ENCODE peak calls at places on chromosomes 12 and 14, in eight cellular contexts. G, Y, T, E, F, O, H and L are unnamed samples.

GRCh38 chr14:21852061-21852664 is 178.5 kb upstream of the OR4E1 start:
- DNase-seq in O (peak; percentile 41), H (no peak), G (no peak), Y (peak; percentile 31), F (peak; percentile 66), T (peak; percentile 76), E (peak; percentile 71), L (peak; percentile 54)

GRCh38 chr14:96616168-96616681 is 114.0 kb downstream of the PAPOLA start:
- DNase-seq in Y (no peak), T (peak; percentile 44), O (peak; percentile 44), H (no peak), E (no peak), F (no peak), G (no peak), L (no peak)

GRCh38 chr12:48631071-48631470 is 51.0 kb downstream of the KANSL2 start:
- DNase-seq in Y (no peak), H (no peak), T (peak; percentile 61), F (no peak), E (no peak), G (no peak), O (no peak), L (no peak)

GRCh38 chr12:47901285-47902093 is 3.3 kb downstream of the VDR start:
- DNase-seq in T (no peak), H (no peak), E (no peak), O (peak; percentile 87), F (no peak), G (no peak), Y (no peak), L (no peak)

GRCh38 chr12:16165506-16165905 is 112.0 kb downstream of the SLC15A5 start:
- DNase-seq in H (peak; percentile 36), E (peak; percentile 55), G (no peak), Y (no peak), T (peak; percentile 67), O (peak; percentile 50), F (peak; percentile 70), L (peak; percentile 33)

GRCh38 chr12:70268972-70269371 is 25.7 kb downstream of the CNOT2 start:
- DNase-seq in T (no peak), Y (no peak), G (no peak), O (no peak), E (no peak), F (no peak), H (no peak), L (no peak)

GRCh38 chr14:74945852-74946658 is 9.3 kb downstream of the PGF start:
- DNase-seq in Y (peak; percentile 80), G (peak; percentile 75), H (peak; percentile 39), E (peak; percentile 82), T (peak; percentile 86), F (peak; percentile 84), O (peak; percentile 75), L (peak; percentile 68)

GRCh38 chr12:105705765-105706164 is 375.3 kb downstream of the C12orf75 start:
- DNase-seq in H (peak; percentile 67), F (peak; percentile 73), Y (no peak), G (peak; percentile 32), E (peak; percentile 73), O (peak; percentile 27), T (peak; percentile 68), L (peak; percentile 54)

GRCh38 chr12:12070674-12071661 is at the start of gene BCL2L14:
- DNase-seq in O (peak; percentile 95), T (no peak), E (no peak), F (peak; percentile 52), H (peak; percentile 12), G (no peak), Y (no peak), L (no peak)

GRCh38 chr12:52522346-52523011 is 2.3 kb upstream of the KRT5 start:
- DNase-seq in H (peak; percentile 42), F (no peak), E (no peak), G (no peak), O (no peak), Y (peak; percentile 64), T (no peak), L (no peak)

GRCh38 chr12:96886998-96887677 is 19.9 kb upstream of the NEDD1 start:
- DNase-seq in H (peak; percentile 90), O (no peak), T (no peak), Y (no peak), F (peak; percentile 43), G (no peak), E (peak; percentile 31), L (no peak)

DNA sequence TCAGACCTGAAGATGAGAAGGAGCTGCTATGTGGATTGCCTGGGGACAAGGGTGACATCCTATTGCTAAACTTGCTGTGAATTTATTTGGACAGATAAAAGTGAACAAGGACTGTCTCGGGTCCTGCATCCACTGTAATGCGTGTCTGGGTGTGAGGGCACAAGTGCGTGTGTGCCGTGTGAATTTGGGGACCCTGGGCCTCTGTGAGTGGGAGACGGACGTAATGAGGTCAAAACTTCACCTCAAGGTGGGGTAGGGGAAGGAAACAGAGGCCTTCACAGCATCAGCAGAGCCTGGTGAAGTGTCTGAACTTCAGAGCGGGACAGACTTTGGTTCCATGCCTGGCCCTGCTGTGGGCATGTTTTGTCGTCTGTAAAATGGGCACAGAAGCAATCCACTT is 14.8 kb downstream of the ASB2 start:
- DNase-seq in H (no peak), T (no peak), G (no peak), Y (no peak), E (no peak), O (no peak), F (no peak), L (no peak)
- H3K4me1 ChIP-seq in H (peaks cover 8% of the 10 kb centered on the region), T (peaks cover 3% of the 10 kb centered on the region), G (peaks cover 79% of the 10 kb centered on the region), Y (no peaks in the 10 kb centered on the region), E (peaks cover 33% of the 10 kb centered on the region), O (no peaks in the 10 kb centered on the region), F (peaks cover 3% of the 10 kb centered on the region), L (peaks cover 3% of the 10 kb centered on the region)

GRCh38 chr14:103121161-103121845 is 2.0 kb upstream of the TNFAIP2 start:
- DNase-seq in O (peak; percentile 51), G (peak; percentile 86), F (no peak), Y (peak; percentile 47), T (no peak), H (no peak), E (no peak), L (no peak)
- H3K4me3 ChIP-seq in O (no peak overlapping the region), G (peak overlapping the region; percentile 90), F (no peak overlapping the region), Y (peak overlapping the region; percentile 59), T (no peak overlapping the region), H (no peak overlapping the region), E (no peak overlapping the region), L (no peak overlapping the region)

GRCh38 chr12:104521731-104522130 is 65.0 kb downstream of the CHST11 start:
- DNase-seq in F (no peak), H (peak; percentile 45), O (no peak), G (no peak), T (no peak), E (no peak), Y (no peak), L (no peak)

GRCh38 chr12:104520242-104520900 is 63.6 kb downstream of the CHST11 start:
- DNase-seq in E (peak; percentile 77), O (no peak), F (peak; percentile 73), Y (no peak), H (no peak), G (no peak), T (no peak), L (no peak)

GRCh38 chr12:104516821-104517220 is 60.1 kb downstream of the CHST11 start:
- DNase-seq in O (no peak), Y (no peak), G (no peak), E (no peak), F (no peak), H (no peak), T (no peak), L (no peak)

GRCh38 chr12:104517880-104518279 is 61.1 kb downstream of the CHST11 start:
- DNase-seq in F (no peak), G (no peak), Y (no peak), O (no peak), E (no peak), T (no peak), H (no peak), L (no peak)

DNA sequence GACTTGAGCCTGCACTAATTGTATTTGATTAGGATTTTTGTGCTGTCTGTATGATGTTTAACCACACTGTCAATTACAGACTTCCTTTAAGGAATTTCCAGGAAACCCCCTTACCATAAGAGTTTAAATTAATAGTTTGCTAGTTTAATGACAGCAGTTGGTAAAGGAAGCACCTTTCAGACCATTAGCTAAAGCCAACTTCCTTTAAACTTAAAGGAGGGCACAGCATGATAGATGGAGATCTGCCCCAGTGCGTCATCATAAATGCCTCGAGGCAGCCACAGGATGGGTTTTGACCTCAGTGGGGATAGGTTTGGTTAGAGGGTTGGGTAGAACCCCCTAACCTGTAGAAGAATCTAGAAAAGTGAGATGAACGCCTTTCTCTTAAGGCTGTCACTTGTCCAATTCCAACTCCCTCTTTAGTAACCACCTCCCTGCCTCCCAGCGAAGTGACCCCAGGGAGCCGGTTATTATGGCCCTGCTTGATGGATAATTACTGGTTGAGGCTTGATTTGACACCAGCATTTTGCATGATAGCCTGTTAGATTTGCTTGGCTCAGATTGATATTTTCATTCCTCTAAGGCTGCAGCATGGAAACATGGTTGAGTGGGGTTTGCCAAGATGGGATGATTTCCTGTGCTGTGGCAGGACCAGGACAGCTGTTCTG is 62.6 kb downstream of the CHST11 start:
- DNase-seq in H (no peak), E (no peak), G (no peak), Y (no peak), T (no peak), O (peak; percentile 18), F (no peak), L (no peak)
- H3K27ac ChIP-seq in H (no peak overlapping the region), E (no peak overlapping the region), G (no peak overlapping the region), Y (no peak overlapping the region), T (no peak overlapping the region), O (no peak overlapping the region), F (no peak overlapping the region), L (no peak overlapping the region)

GRCh38 chr12:102479099-102479887 is 1.1 kb downstream of the IGF1 start:
- DNase-seq in G (no peak), E (peak; percentile 23), O (no peak), F (peak; percentile 60), H (no peak), T (peak; percentile 26), Y (no peak), L (no peak)

GRCh38 chr12:102483466-102483865 is 3.1 kb upstream of the IGF1 start:
- DNase-seq in T (no peak), F (no peak), Y (no peak), H (no peak), G (no peak), O (no peak), E (no peak), L (no peak)

GRCh38 chr12:102480401-102480800 is at the start of gene IGF1:
- DNase-seq in H (peak; percentile 65), T (no peak), F (peak; percentile 38), Y (no peak), O (no peak), G (no peak), E (no peak), L (no peak)

GRCh38 chr12:102479984-102480383 is 379 bp downstream of the IGF1 start:
- DNase-seq in O (no peak), G (no peak), T (no peak), H (no peak), Y (no peak), E (no peak), F (no peak), L (no peak)

GRCh38 chr12:102481705-102482104 is 1.3 kb upstream of the IGF1 start:
- DNase-seq in H (no peak), O (no peak), E (no peak), F (no peak), G (no peak), Y (no peak), T (no peak), L (no peak)
- H3K4me1 ChIP-seq in H (no peaks in the 10 kb centered on the region), O (no peaks in the 10 kb centered on the region), E (peaks cover 22% of the 10 kb centered on the region), F (peaks cover 6% of the 10 kb centered on the region), G (peaks cover 18% of the 10 kb centered on the region), Y (no peaks in the 10 kb centered on the region), T (peaks cover 24% of the 10 kb centered on the region), L (peaks cover 3% of the 10 kb centered on the region)

GRCh38 chr12:124906606-124907261 is 7.7 kb downstream of the UBC start:
- DNase-seq in E (peak; percentile 93), O (peak; percentile 97), T (peak; percentile 90), H (peak; percentile 85), G (peak; percentile 87), F (peak; percentile 96), Y (peak; percentile 84), L (peak; percentile 85)
- H3K4me3 ChIP-seq in E (no peak overlapping the region), O (no peak overlapping the region), T (no peak overlapping the region), H (no peak overlapping the region), G (no peak overlapping the region), F (no peak overlapping the region), Y (no peak overlapping the region), L (no peak overlapping the region)